ENCODE peak calls at places on chromosomes 5 and 9, in nine cellular contexts. A is upper lobe of right lung, P is fibroblast of the aortic adventitia, U is uterus, M is thoracic aorta, Q is left ventricle myocardium inferior, Z is IMR-90, T is tibial artery, C is transverse colon. L is an unnamed sample.

GRCh38 chr5:95923918-95924559 is 37.6 kb downstream of the ELL2 start:
- DNase-seq in A (no peak), P (no peak), U (no peak), M (no peak), Q (no peak), Z (no peak), T (no peak), C (no peak), L (no peak)

GRCh38 chr5:144144956-144145751 is 25.3 kb downstream of the YIPF5 start:
- DNase-seq in A (no peak), P (no peak), U (no peak), M (no peak), Q (no peak), Z (no peak), T (no peak), C (no peak), L (no peak)

GRCh38 chr5:75869891-75870290 is 152.7 kb upstream of the POC5 start:
- DNase-seq in A (no peak), P (no peak), U (no peak), M (no peak), Q (no peak), Z (no peak), T (no peak), C (no peak), L (no peak)

GRCh38 chr5:67617051-67617450 is 420.5 kb upstream of the CD180 start:
- DNase-seq in A (no peak), P (no peak), U (no peak), M (no peak), Q (no peak), Z (no peak), T (no peak), C (no peak), L (no peak)

GRCh38 chr5:28896949-28897348 is 1858.6 kb upstream of the CDH9 start:
- DNase-seq in A (no peak), P (no peak), U (no peak), M (no peak), Q (no peak), Z (no peak), T (no peak), C (no peak), L (no peak)

GRCh38 chr5:219492-219891 is 1.4 kb downstream of the SDHA start:
- DNase-seq in A (no peak), P (peak), U (no peak), M (no peak), Q (no peak), Z (peak), T (no peak), C (no peak), L (no peak)

GRCh38 chr9:19231126-19232035 is 888 bp downstream of the DENND4C start:
- DNase-seq in A (no peak), P (peak), U (no peak), M (no peak), Q (no peak), Z (peak), T (no peak), C (peak), L (peak)

GRCh38 chr9:31908158-31908890 is 476.1 kb upstream of the ACO1 start:
- DNase-seq in A (no peak), P (no peak), U (no peak), M (no peak), Q (no peak), Z (no peak), T (no peak), C (no peak), L (no peak)

GRCh38 chr9:764986-765385 is 76.5 kb upstream of the DMRT1 start:
- DNase-seq in A (no peak), P (no peak), U (no peak), M (no peak), Q (no peak), Z (no peak), T (no peak), C (no peak), L (peak)

GRCh38 chr5:110053824-110054223 is 364.1 kb downstream of the MAN2A1 start:
- DNase-seq in A (no peak), P (no peak), U (no peak), M (no peak), Q (no peak), Z (no peak), T (no peak), C (no peak), L (no peak)

GRCh38 chr9:117487555-117488175 is 72.8 kb upstream of the ASTN2 start:
- DNase-seq in A (peak), P (peak), U (peak), M (peak), Q (peak), Z (peak), T (peak), C (peak), L (peak)

GRCh38 chr9:109117856-109118801 is 1.6 kb downstream of the TMEM245 start:
- DNase-seq in A (no peak), P (peak), U (peak), M (no peak), Q (no peak), Z (peak), T (no peak), C (peak), L (peak)

GRCh38 chr5:1495525-1495897 is 28.2 kb downstream of the LPCAT1 start:
- DNase-seq in A (no peak), P (no peak), U (no peak), M (no peak), Q (no peak), Z (no peak), T (no peak), C (no peak), L (no peak)

GRCh38 chr5:406041-406440 is 36.9 kb upstream of the EXOC3 start:
- DNase-seq in A (peak), P (no peak), U (no peak), M (no peak), Q (no peak), Z (no peak), T (no peak), C (no peak), L (peak)

GRCh38 chr9:136329211-136329627 is 1.9 kb downstream of the GPSM1 start:
- DNase-seq in A (no peak), P (peak), U (no peak), M (no peak), Q (no peak), Z (no peak), T (no peak), C (no peak), L (no peak)

GRCh38 chr9:96617439-96618185 is 2.0 kb downstream of the CDC14B start:
- DNase-seq in A (no peak), P (no peak), U (no peak), M (no peak), Q (no peak), Z (no peak), T (peak), C (no peak), L (no peak)

GRCh38 chr5:10546186-10546585 is 17.7 kb upstream of the ANKRD33B start:
- DNase-seq in A (peak), P (no peak), U (no peak), M (no peak), Q (no peak), Z (no peak), T (no peak), C (no peak), L (no peak)

GRCh38 chr5:140282266-140282665 is 20.6 kb downstream of the PFDN1 start:
- DNase-seq in A (no peak), P (no peak), U (no peak), M (no peak), Q (no peak), Z (no peak), T (no peak), C (no peak), L (no peak)

GRCh38 chr5:128877476-128877875 is 87.8 kb upstream of the SLC27A6 start:
- DNase-seq in A (no peak), P (no peak), U (no peak), M (no peak), Q (no peak), Z (no peak), T (no peak), C (no peak), L (no peak)

GRCh38 chr9:109990541-109990940 is 210.5 kb downstream of the PALM2AKAP2 start:
- DNase-seq in A (no peak), P (peak), U (no peak), M (no peak), Q (no peak), Z (no peak), T (no peak), C (no peak), L (no peak)

GRCh38 chr5:35890021-35890740 is 33.5 kb downstream of the IL7R start:
- DNase-seq in A (no peak), P (no peak), U (no peak), M (no peak), Q (no peak), Z (peak), T (no peak), C (no peak), L (no peak)

GRCh38 chr5:33370135-33370472 is 70.7 kb upstream of the TARS1 start:
- DNase-seq in A (no peak), P (peak), U (no peak), M (no peak), Q (no peak), Z (peak), T (peak), C (no peak), L (no peak)

GRCh38 chr5:134026521-134027202 is 21.9 kb upstream of the VDAC1 start:
- DNase-seq in A (no peak), P (peak), U (no peak), M (no peak), Q (no peak), Z (peak), T (peak), C (peak), L (no peak)

GRCh38 chr9:109264865-109265532 is 55.9 kb downstream of the EPB41L4B start:
- DNase-seq in A (no peak), P (peak), U (no peak), M (no peak), Q (peak), Z (no peak), T (no peak), C (peak), L (peak)

GRCh38 chr5:113364466-113364865 is 70.3 kb downstream of the TSSK1B start:
- DNase-seq in A (no peak), P (no peak), U (no peak), M (no peak), Q (no peak), Z (no peak), T (no peak), C (no peak), L (no peak)

GRCh38 chr9:14348241-14349140 is 34.5 kb upstream of the NFIB start:
- DNase-seq in A (no peak), P (peak), U (no peak), M (no peak), Q (no peak), Z (no peak), T (peak), C (no peak), L (peak)

DNA sequence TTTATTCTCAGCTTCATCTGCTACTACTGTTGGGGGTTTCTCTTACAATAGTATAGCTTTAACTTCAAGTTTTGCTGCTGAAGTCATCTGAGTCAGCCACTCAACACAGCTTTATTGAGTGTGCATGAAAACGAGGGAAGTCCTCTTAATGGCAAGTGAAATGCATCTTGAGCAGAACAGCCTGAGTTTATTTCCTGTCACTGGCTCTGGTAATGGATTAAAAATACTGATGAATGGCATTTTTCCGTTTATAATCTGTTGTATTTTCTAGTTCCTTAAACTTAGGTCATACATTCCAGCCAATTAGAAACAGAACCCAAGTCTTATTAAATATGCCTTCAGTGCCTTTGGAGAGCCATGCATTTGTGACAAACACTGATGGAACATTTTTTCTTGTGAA is 238.7 kb downstream of the SLF1 start:
- DNase-seq in A (no peak), P (no peak), U (no peak), M (no peak), Q (no peak), Z (no peak), T (no peak), C (no peak), L (no peak)
- H3K4me3 ChIP-seq in A (no peak), P (no peak), U (no peak), M (no peak), Q (no peak), Z (no peak), T (no peak), C (no peak), L (no peak)

GRCh38 chr5:119353686-119354366 is 2.0 kb upstream of the TNFAIP8 start:
- DNase-seq in A (no peak), P (no peak), U (no peak), M (no peak), Q (no peak), Z (no peak), T (no peak), C (no peak), L (no peak)

GRCh38 chr5:119356384-119357188 is 767 bp downstream of the TNFAIP8 start:
- DNase-seq in A (no peak), P (peak), U (no peak), M (no peak), Q (no peak), Z (no peak), T (no peak), C (no peak), L (no peak)

GRCh38 chr5:119355636-119356383 is at the start of gene TNFAIP8:
- DNase-seq in A (peak), P (peak), U (peak), M (no peak), Q (peak), Z (peak), T (peak), C (peak), L (peak)

GRCh38 chr5:119354522-119355243 is 1.1 kb upstream of the TNFAIP8 start:
- DNase-seq in A (no peak), P (no peak), U (no peak), M (no peak), Q (no peak), Z (no peak), T (no peak), C (no peak), L (no peak)

DNA sequence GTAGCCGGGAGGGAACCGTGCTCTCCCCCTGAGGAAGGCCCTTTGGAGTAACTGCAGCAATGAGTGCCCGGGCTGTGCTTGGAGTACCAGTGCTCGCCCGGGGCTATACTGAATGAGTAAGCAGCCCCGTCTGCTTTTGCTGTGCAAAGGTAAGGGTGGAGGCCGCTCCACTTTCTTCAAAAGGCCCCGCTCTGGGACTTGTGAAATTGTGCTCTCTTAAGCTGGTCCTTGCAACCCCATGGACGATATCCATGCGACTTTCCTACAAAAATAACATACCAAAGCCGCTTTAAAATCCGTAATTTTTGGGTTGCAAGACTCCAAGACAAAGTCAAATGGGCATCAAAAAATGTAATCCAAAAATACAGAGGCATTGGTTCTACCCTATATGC is 579 bp upstream of the TNFAIP8 start:
- DNase-seq in A (peak), P (no peak), U (no peak), M (no peak), Q (no peak), Z (no peak), T (no peak), C (no peak), L (no peak)
- H3K4me3 ChIP-seq in A (peak), P (peak), U (peak), M (peak), Q (peak), Z (peak), T (peak), C (peak), L (no peak)

GRCh38 chr5:52998552-52999313 is 9.6 kb downstream of the ITGA2 start:
- DNase-seq in A (no peak), P (no peak), U (no peak), M (no peak), Q (no peak), Z (no peak), T (no peak), C (no peak), L (no peak)

GRCh38 chr5:52999357-52999949 is 10.3 kb downstream of the ITGA2 start:
- DNase-seq in A (no peak), P (peak), U (no peak), M (no peak), Q (no peak), Z (peak), T (no peak), C (no peak), L (no peak)

GRCh38 chr5:52995914-52996313 is 6.8 kb downstream of the ITGA2 start:
- DNase-seq in A (no peak), P (no peak), U (no peak), M (no peak), Q (no peak), Z (no peak), T (no peak), C (no peak), L (no peak)

GRCh38 chr5:52996966-52997365 is 7.8 kb downstream of the ITGA2 start:
- DNase-seq in A (no peak), P (no peak), U (no peak), M (no peak), Q (no peak), Z (no peak), T (no peak), C (no peak), L (no peak)

DNA sequence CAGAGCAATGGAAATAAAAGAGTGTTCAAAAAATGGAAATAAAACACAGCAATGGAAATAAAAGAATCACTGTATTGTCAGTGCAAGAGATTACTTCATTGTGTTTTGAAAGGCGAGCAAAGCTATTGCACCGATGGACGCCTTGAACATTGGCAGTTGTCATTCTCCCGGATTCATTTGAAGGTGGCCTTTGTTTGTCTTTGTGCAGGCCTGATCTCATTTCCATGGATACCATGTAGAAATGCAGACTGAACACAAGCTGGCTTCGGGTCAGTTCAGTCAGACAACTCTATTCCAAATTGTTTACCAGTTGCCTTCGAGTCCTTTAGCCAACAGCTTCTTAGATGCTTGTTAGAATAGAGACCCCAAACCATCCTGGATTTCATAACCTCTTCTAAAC is 8.3 kb downstream of the ITGA2 start:
- DNase-seq in A (no peak), P (no peak), U (no peak), M (no peak), Q (no peak), Z (no peak), T (no peak), C (no peak), L (no peak)
- H3K4me3 ChIP-seq in A (no peak), P (no peak), U (no peak), M (no peak), Q (no peak), Z (no peak), T (no peak), C (no peak), L (no peak)

DNA sequence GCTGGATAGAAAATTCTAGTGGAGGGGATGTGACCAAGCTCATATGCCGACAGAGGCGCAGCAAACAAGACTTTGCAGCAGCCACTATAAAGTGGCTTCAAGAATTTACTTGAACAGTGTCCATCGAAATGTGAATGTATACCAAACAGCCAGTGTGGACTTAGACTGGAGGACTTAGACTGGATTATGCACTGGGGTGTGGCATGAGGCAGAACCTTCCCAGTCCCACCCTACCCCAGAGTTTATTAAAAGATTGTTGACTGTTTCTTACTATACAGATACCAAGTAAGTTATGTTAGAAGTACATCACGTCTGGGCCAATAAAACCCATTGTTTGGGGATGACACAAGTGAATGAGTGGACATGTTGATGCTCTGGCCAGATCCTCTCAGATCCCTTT is 561.3 kb upstream of the KLF4 start:
- DNase-seq in A (no peak), P (no peak), U (no peak), M (no peak), Q (no peak), Z (no peak), T (no peak), C (no peak), L (no peak)
- H3K4me3 ChIP-seq in A (no peak), P (no peak), U (no peak), M (no peak), Q (no peak), Z (no peak), T (no peak), C (no peak), L (no peak)

GRCh38 chr5:154403776-154404387 is 41.9 kb upstream of the SAP30L start:
- DNase-seq in A (no peak), P (no peak), U (no peak), M (no peak), Q (no peak), Z (no peak), T (no peak), C (no peak), L (peak)

GRCh38 chr5:154406826-154407225 is 39.0 kb upstream of the SAP30L start:
- DNase-seq in A (no peak), P (no peak), U (no peak), M (no peak), Q (no peak), Z (peak), T (no peak), C (no peak), L (no peak)

GRCh38 chr5:154403234-154403633 is 42.6 kb upstream of the SAP30L start:
- DNase-seq in A (no peak), P (peak), U (no peak), M (no peak), Q (no peak), Z (peak), T (no peak), C (no peak), L (no peak)

GRCh38 chr5:154406231-154406630 is 39.6 kb upstream of the SAP30L start:
- DNase-seq in A (no peak), P (no peak), U (no peak), M (no peak), Q (no peak), Z (no peak), T (no peak), C (no peak), L (no peak)

GRCh38 chr5:154405078-154405792 is 40.6 kb upstream of the SAP30L start:
- DNase-seq in A (peak), P (peak), U (peak), M (peak), Q (peak), Z (peak), T (peak), C (peak), L (peak)
- H3K4me3 ChIP-seq in A (peak), P (peak), U (peak), M (peak), Q (peak), Z (peak), T (peak), C (peak), L (no peak)